ENCODE peak calls at places on chromosomes 11 and 22, in four cellular contexts. W is HepG2, Y is H1, R is K562. X is an unnamed sample.

GRCh38 chr11:47261291-47261800 is 3.5 kb downstream of the NR1H3 start:
- DNase-seq in Y (no peak), W (no peak), R (no peak), X (no peak)

GRCh38 chr11:105181100-105181499 is 41.5 kb upstream of the CARD18 start:
- DNase-seq in Y (no peak), W (no peak), R (no peak), X (no peak)

GRCh38 chr11:113991170-113991569 is 16.3 kb downstream of the HTR3A start:
- DNase-seq in Y (peak), W (peak), R (peak), X (no peak)

GRCh38 chr22:45962431-45962712 is 14.6 kb downstream of the WNT7B start:
- DNase-seq in R (no peak), W (no peak), Y (no peak), X (no peak)

GRCh38 chr11:13301522-13301921 is 23.9 kb downstream of the BMAL1 start:
- DNase-seq in Y (peak), R (no peak), W (no peak), X (no peak)

GRCh38 chr22:35957589-35957988 is 71.0 kb downstream of the RBFOX2 start:
- DNase-seq in Y (no peak), W (no peak), R (no peak), X (no peak)

GRCh38 chr11:35529971-35530495 is 4.6 kb upstream of the PAMR1 start:
- DNase-seq in R (no peak), W (no peak), Y (no peak), X (no peak)

GRCh38 chr11:10301656-10302293 is 3.1 kb upstream of the ADM start:
- DNase-seq in Y (no peak), R (no peak), W (no peak), X (no peak)

GRCh38 chr11:74719011-74719410 is 12.2 kb downstream of the CHRDL2 start:
- DNase-seq in W (no peak), R (no peak), Y (no peak), X (no peak)

GRCh38 chr11:15234796-15235195 is 120.1 kb downstream of the INSC start:
- DNase-seq in R (no peak), Y (no peak), W (no peak), X (no peak)

GRCh38 chr22:38467904-38468760 is at the start of gene KDELR3:
- DNase-seq in W (no peak), Y (no peak), R (peak), X (peak)

GRCh38 chr11:71145988-71146824 is 106.2 kb downstream of the SHANK2 start:
- DNase-seq in Y (no peak), W (no peak), R (no peak), X (no peak)

GRCh38 chr22:38799265-38800002 is 5.5 kb upstream of the DNAL4 start:
- DNase-seq in W (no peak), R (no peak), Y (no peak), X (no peak)

GRCh38 chr11:119249671-119250010 is 43.5 kb downstream of the CBL start:
- DNase-seq in W (no peak), R (peak), Y (no peak), X (no peak)

GRCh38 chr11:13761250-13761649 is 92.8 kb downstream of the FAR1 start:
- DNase-seq in R (no peak), W (no peak), Y (no peak), X (no peak)

GRCh38 chr22:36243996-36244395 is 4.7 kb upstream of the APOL2 start:
- DNase-seq in W (no peak), Y (no peak), R (no peak), X (no peak)

GRCh38 chr11:122175316-122175715 is 59.3 kb upstream of the BLID start:
- DNase-seq in W (no peak), Y (no peak), R (no peak), X (no peak)

GRCh38 chr22:17205432-17205831 is 13.8 kb downstream of the ADA2 start:
- DNase-seq in Y (no peak), W (no peak), R (no peak), X (no peak)

GRCh38 chr22:21457023-21457787 is 10.0 kb upstream of the TMEM191C start:
- DNase-seq in R (no peak), Y (no peak), W (peak), X (no peak)

GRCh38 chr11:68141247-68142027 is 20.2 kb upstream of the CHKA start:
- DNase-seq in R (no peak), Y (no peak), W (no peak), X (no peak)

GRCh38 chr11:93515438-93515837 is 27.8 kb downstream of the SMCO4 start:
- DNase-seq in Y (no peak), W (no peak), R (no peak), X (no peak)

GRCh38 chr11:10087621-10088225 is 206.3 kb downstream of the SBF2 start:
- DNase-seq in R (no peak), W (no peak), Y (no peak), X (no peak)

GRCh38 chr22:24819941-24820461 is 14.0 kb downstream of the SGSM1 start:
- DNase-seq in R (no peak), W (no peak), Y (no peak), X (no peak)

GRCh38 chr11:19844012-19844411 is 131.4 kb downstream of the NAV2 start:
- DNase-seq in Y (no peak), W (no peak), R (no peak), X (no peak)

GRCh38 chr11:66568124-66568916 is at the start of gene CTSF:
- DNase-seq in R (peak), W (no peak), Y (no peak), X (no peak)

GRCh38 chr11:70360211-70360610 is 38.1 kb upstream of the CTTN start:
- DNase-seq in W (no peak), R (no peak), Y (no peak), X (no peak)

DNA sequence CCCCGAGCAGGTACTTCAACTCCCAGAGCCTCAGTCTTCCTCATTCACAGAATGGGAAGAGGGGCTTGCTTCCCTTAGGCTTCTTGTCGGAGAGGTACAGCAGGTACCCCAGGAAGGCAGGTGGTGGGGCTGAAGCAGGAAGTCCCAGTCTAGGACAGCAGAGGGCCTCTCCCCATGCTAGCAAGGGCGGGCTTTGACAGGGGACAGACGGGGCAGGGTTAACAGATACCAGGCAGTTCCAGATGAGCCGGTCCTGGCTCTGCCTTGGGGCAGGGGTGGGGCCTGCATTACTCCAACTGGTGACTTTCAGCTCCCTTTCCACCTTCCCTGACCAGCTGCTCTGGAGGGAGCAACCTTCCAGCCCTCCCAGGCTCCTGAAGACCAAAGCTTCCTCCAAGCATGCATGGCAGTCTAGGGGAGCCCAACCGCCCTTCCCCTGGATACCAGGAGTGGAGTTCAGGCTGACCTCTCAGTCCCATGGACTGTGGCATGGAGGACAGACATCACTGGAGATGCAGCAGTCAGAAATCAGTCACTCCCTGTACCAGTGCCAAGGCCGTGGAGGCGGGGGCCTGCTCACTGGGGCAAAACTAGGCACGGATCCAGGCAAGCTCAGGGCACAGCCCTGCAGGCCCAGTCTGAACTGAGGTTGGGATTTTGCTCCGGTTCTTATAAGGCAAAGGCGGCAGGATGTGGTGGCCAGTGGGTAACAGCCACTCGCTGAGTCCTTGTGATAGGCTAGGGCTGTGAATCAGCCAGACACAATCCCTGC is 60.5 kb downstream of the NAT10 start:
- DNase-seq in W (no peak), R (peak), Y (no peak), X (no peak)
- TF ChIP-seq ATF3 in W (no peak), R (no peak), Y (no peak), X (no peak)

GRCh38 chr11:120863359-120863758 is 160.5 kb upstream of the TBCEL start:
- DNase-seq in R (no peak), Y (no peak), W (no peak), X (no peak)
- TF ChIP-seq FOSL1 in R (no peak), Y (no peak), W (no peak), X (no peak)

GRCh38 chr22:29816980-29817379 is 21.1 kb downstream of the ASCC2 start:
- DNase-seq in R (no peak), Y (no peak), W (no peak), X (no peak)

GRCh38 chr22:29817724-29818123 is 20.4 kb downstream of the ASCC2 start:
- DNase-seq in R (no peak), W (no peak), Y (no peak), X (no peak)

GRCh38 chr22:29824677-29825076 is 13.4 kb downstream of the ASCC2 start:
- DNase-seq in Y (no peak), R (no peak), W (no peak), X (no peak)

GRCh38 chr22:29821790-29822130 is 16.3 kb downstream of the ASCC2 start:
- DNase-seq in W (peak), Y (no peak), R (no peak), X (no peak)

GRCh38 chr22:29820941-29821789 is 16.9 kb downstream of the ASCC2 start:
- DNase-seq in W (peak), Y (no peak), R (peak), X (peak)
- TF ChIP-seq ZNF274 in W (no peak), Y (no peak), R (no peak), X (no peak)

GRCh38 chr11:126366064-126366822 is 10.8 kb downstream of the ST3GAL4 start:
- DNase-seq in Y (peak), W (no peak), R (no peak), X (no peak)

GRCh38 chr11:126361400-126361799 is 5.9 kb downstream of the ST3GAL4 start:
- DNase-seq in W (no peak), R (no peak), Y (no peak), X (no peak)

GRCh38 chr11:126363706-126364245 is 8.3 kb downstream of the ST3GAL4 start:
- DNase-seq in R (no peak), Y (peak), W (no peak), X (no peak)

GRCh38 chr11:126360049-126360446 is 4.6 kb downstream of the ST3GAL4 start:
- DNase-seq in W (no peak), R (no peak), Y (no peak), X (no peak)

DNA sequence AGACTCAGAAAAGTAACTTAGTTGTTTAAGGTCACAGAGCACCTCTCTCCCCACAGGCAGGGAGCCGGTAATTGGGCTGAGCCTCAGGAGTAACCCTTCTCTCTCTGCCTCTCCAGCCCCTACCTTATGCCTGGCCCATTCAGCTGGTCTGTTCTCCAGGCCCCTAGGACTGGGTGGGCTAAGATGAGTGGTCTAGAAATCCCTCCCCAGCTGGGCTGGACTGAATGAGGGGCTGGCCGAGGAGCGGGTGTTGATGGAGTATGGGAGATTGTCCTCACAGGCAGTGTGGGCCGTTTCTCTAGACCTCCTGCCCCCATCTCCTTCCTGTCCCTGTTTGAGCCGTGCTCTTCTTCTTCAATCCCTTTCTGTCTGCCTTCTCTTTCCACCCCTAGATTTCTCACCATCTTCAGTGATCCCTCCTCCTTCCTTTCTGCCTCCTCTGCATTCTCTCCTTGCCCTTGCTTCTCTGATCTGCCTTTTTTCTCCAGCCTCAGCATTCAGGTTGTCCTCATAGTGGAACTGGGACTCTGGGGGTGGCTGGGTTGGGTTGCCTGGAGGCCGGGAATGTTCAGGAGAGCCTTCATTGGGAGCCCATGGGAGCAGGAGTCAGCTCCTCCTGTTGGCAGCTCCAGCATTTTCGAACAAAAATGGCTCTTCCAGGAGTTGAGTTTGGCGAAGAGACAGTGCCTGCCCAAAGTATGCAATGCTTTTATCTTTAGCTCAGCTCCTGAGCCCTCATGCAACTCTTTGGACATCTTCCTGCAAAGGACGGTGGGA is 7.6 kb downstream of the ST3GAL4 start:
- DNase-seq in R (no peak), W (no peak), Y (peak), X (no peak)
- TF ChIP-seq ATF3 in R (no peak), W (no peak), Y (no peak), X (no peak)

X was measured in HCT116.